ENCODE peak calls at places on chromosomes 7 and 10, in six cellular contexts. One of them, this sample, is unnamed.

GRCh38 chr10:12419279-12419847 is 70.0 kb downstream of the CAMK1D start:
- DNase-seq in GM12878: no peak
- DNase-seq in HepG2: no peak
- DNase-seq in H1: no peak
- DNase-seq in K562: no peak
- DNase-seq in SK-N-SH: no peak
- DNase-seq in this sample: no peak

GRCh38 chr7:85115006-85115405 is 71.8 kb downstream of the SEMA3D start:
- DNase-seq in SK-N-SH: peak
- DNase-seq in H1: no peak
- DNase-seq in HepG2: no peak
- DNase-seq in GM12878: no peak
- DNase-seq in K562: no peak
- DNase-seq in this sample: no peak

GRCh38 chr10:125034671-125035070 is 92.7 kb downstream of the ZRANB1 start:
- DNase-seq in SK-N-SH: no peak
- DNase-seq in K562: no peak
- DNase-seq in GM12878: no peak
- DNase-seq in H1: no peak
- DNase-seq in HepG2: no peak
- DNase-seq in this sample: no peak

GRCh38 chr7:28107960-28108359 is 72.6 kb downstream of the JAZF1 start:
- DNase-seq in K562: no peak
- DNase-seq in GM12878: no peak
- DNase-seq in HepG2: no peak
- DNase-seq in SK-N-SH: no peak
- DNase-seq in H1: no peak
- DNase-seq in this sample: no peak

GRCh38 chr7:120413164-120413563 is 140.2 kb downstream of the KCND2 start:
- DNase-seq in GM12878: no peak
- DNase-seq in H1: no peak
- DNase-seq in SK-N-SH: no peak
- DNase-seq in K562: no peak
- DNase-seq in HepG2: no peak
- DNase-seq in this sample: no peak

GRCh38 chr7:101093907-101094306 is 8.6 kb downstream of the TRIM56 start:
- DNase-seq in GM12878: no peak
- DNase-seq in SK-N-SH: no peak
- DNase-seq in H1: no peak
- DNase-seq in K562: no peak
- DNase-seq in HepG2: no peak
- DNase-seq in this sample: no peak

GRCh38 chr7:42770106-42770505 is 141.8 kb downstream of the C7orf25 start:
- DNase-seq in K562: no peak
- DNase-seq in H1: no peak
- DNase-seq in HepG2: no peak
- DNase-seq in SK-N-SH: no peak
- DNase-seq in GM12878: no peak
- DNase-seq in this sample: no peak

GRCh38 chr10:117221156-117221711 is 19.7 kb upstream of the SLC18A2 start:
- DNase-seq in SK-N-SH: peak
- DNase-seq in HepG2: peak
- DNase-seq in GM12878: no peak
- DNase-seq in K562: no peak
- DNase-seq in H1: no peak
- DNase-seq in this sample: no peak

GRCh38 chr10:50470798-50471582 is 152.8 kb downstream of the SGMS1 start:
- DNase-seq in H1: no peak
- DNase-seq in K562: no peak
- DNase-seq in GM12878: no peak
- DNase-seq in HepG2: no peak
- DNase-seq in SK-N-SH: no peak
- DNase-seq in this sample: no peak

GRCh38 chr10:18087398-18087797 is 52.8 kb upstream of the CACNB2 start:
- DNase-seq in H1: no peak
- DNase-seq in SK-N-SH: no peak
- DNase-seq in HepG2: no peak
- DNase-seq in GM12878: no peak
- DNase-seq in K562: no peak
- DNase-seq in this sample: no peak

GRCh38 chr7:134016223-134016941 is 110.8 kb upstream of the LRGUK start:
- DNase-seq in SK-N-SH: peak
- DNase-seq in GM12878: no peak
- DNase-seq in HepG2: peak
- DNase-seq in K562: peak
- DNase-seq in H1: no peak
- DNase-seq in this sample: no peak

GRCh38 chr10:78991187-78991586 is 77.6 kb upstream of the ZMIZ1 start:
- DNase-seq in K562: no peak
- DNase-seq in HepG2: no peak
- DNase-seq in SK-N-SH: no peak
- DNase-seq in H1: no peak
- DNase-seq in GM12878: no peak
- DNase-seq in this sample: no peak

GRCh38 chr10:102629661-102630614 is 14.3 kb upstream of the TRIM8 start:
- DNase-seq in H1: peak
- DNase-seq in GM12878: no peak
- DNase-seq in K562: no peak
- DNase-seq in HepG2: peak
- DNase-seq in SK-N-SH: no peak
- DNase-seq in this sample: no peak

GRCh38 chr10:14750900-14751575 is 23.7 kb downstream of the FAM107B start:
- DNase-seq in H1: no peak
- DNase-seq in GM12878: no peak
- DNase-seq in HepG2: no peak
- DNase-seq in K562: no peak
- DNase-seq in SK-N-SH: peak
- DNase-seq in this sample: no peak

GRCh38 chr10:13066527-13066926 is 33.4 kb upstream of the OPTN start:
- DNase-seq in SK-N-SH: no peak
- DNase-seq in K562: no peak
- DNase-seq in HepG2: no peak
- DNase-seq in GM12878: no peak
- DNase-seq in H1: no peak
- DNase-seq in this sample: no peak

GRCh38 chr10:50622497-50623298 is 1.1 kb downstream of the SGMS1 start:
- DNase-seq in SK-N-SH: peak
- DNase-seq in HepG2: no peak
- DNase-seq in GM12878: no peak
- DNase-seq in H1: no peak
- DNase-seq in K562: peak
- DNase-seq in this sample: peak

GRCh38 chr7:133828906-133829305 is 298.2 kb upstream of the LRGUK start:
- DNase-seq in K562: no peak
- DNase-seq in SK-N-SH: no peak
- DNase-seq in GM12878: no peak
- DNase-seq in HepG2: no peak
- DNase-seq in H1: no peak
- DNase-seq in this sample: no peak

GRCh38 chr7:74371381-74372059 is 82.2 kb upstream of the GTF2IRD1 start:
- DNase-seq in H1: no peak
- DNase-seq in HepG2: no peak
- DNase-seq in GM12878: no peak
- DNase-seq in SK-N-SH: no peak
- DNase-seq in K562: peak
- DNase-seq in this sample: no peak

GRCh38 chr10:69451209-69451783 is at the start of gene TSPAN15:
- DNase-seq in H1: peak
- DNase-seq in GM12878: peak
- DNase-seq in HepG2: peak
- DNase-seq in K562: peak
- DNase-seq in SK-N-SH: peak
- DNase-seq in this sample: peak

GRCh38 chr10:124701881-124702656 is 42.1 kb downstream of the FAM53B start:
- DNase-seq in K562: no peak
- DNase-seq in HepG2: no peak
- DNase-seq in H1: no peak
- DNase-seq in SK-N-SH: no peak
- DNase-seq in GM12878: no peak
- DNase-seq in this sample: no peak

GRCh38 chr10:103917326-103918052 is 495 bp downstream of the STN1 start:
- DNase-seq in H1: no peak
- DNase-seq in GM12878: no peak
- DNase-seq in HepG2: peak
- DNase-seq in K562: peak
- DNase-seq in SK-N-SH: no peak
- DNase-seq in this sample: no peak
- TF ChIP-seq GABPA in H1: no peak
- TF ChIP-seq GABPA in GM12878: no peak
- TF ChIP-seq GABPA in HepG2: no peak
- TF ChIP-seq GABPA in K562: no peak
- TF ChIP-seq GABPA in SK-N-SH: no peak
- TF ChIP-seq GABPA in this sample: no peak

DNA sequence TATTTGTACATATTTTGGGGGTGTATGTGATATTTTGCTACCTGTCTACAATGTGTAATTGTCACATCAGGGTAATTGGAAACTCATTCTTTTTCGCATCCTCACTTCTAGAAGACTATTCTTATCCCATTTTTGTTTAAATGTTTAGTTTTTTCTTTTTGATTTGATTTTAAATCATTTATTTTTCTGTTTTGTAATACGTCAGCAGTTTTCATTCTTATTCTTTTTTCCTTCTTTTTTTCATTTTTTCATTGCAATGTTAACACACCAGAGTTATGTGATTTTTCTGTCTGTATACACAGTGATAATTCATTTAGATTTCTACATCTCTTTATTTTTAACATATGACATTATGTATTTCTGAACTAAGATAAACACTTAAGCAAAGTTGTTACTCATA is 85.5 kb downstream of the SLC13A1 start:
- DNase-seq in GM12878: no peak
- DNase-seq in HepG2: no peak
- DNase-seq in H1: no peak
- DNase-seq in SK-N-SH: no peak
- DNase-seq in K562: no peak
- DNase-seq in this sample: no peak
- TF ChIP-seq GABPA in GM12878: no peak
- TF ChIP-seq GABPA in HepG2: no peak
- TF ChIP-seq GABPA in H1: no peak
- TF ChIP-seq GABPA in SK-N-SH: no peak
- TF ChIP-seq GABPA in K562: no peak
- TF ChIP-seq GABPA in this sample: no peak

GRCh38 chr10:121949052-121949451 is 21.2 kb upstream of the ATE1 start:
- DNase-seq in K562: no peak
- DNase-seq in H1: no peak
- DNase-seq in GM12878: no peak
- DNase-seq in SK-N-SH: no peak
- DNase-seq in HepG2: no peak
- DNase-seq in this sample: no peak

GRCh38 chr10:121947931-121948330 is 20.1 kb upstream of the ATE1 start:
- DNase-seq in HepG2: no peak
- DNase-seq in K562: no peak
- DNase-seq in GM12878: no peak
- DNase-seq in H1: no peak
- DNase-seq in SK-N-SH: no peak
- DNase-seq in this sample: no peak

GRCh38 chr10:121952226-121952625 is 22.8 kb downstream of the NSMCE4A start:
- DNase-seq in SK-N-SH: no peak
- DNase-seq in HepG2: no peak
- DNase-seq in GM12878: no peak
- DNase-seq in K562: no peak
- DNase-seq in H1: no peak
- DNase-seq in this sample: no peak

DNA sequence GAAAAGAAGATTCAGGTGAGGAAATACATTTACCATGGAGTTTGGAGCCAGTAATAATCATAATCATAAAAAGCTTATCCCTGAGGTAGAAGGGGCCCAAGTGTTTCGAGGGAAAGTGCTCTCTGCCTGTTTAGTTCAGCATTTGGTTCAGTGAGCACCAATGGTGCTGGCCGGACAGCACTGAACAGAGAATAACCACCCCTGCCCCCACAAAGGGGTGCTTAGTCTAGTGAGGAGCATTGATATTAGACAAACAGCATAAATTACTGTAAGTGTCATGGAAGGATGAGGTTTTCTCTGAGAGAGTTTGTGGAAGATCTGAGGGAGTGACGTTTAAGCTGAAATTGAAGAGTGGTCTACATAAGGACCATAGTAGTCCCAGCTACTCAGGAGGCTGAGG is 21.6 kb upstream of the ATE1 start:
- DNase-seq in K562: no peak
- DNase-seq in SK-N-SH: no peak
- DNase-seq in GM12878: no peak
- DNase-seq in HepG2: no peak
- DNase-seq in H1: no peak
- DNase-seq in this sample: no peak
- TF ChIP-seq GABPA in K562: no peak
- TF ChIP-seq GABPA in SK-N-SH: no peak
- TF ChIP-seq GABPA in GM12878: no peak
- TF ChIP-seq GABPA in HepG2: no peak
- TF ChIP-seq GABPA in H1: no peak
- TF ChIP-seq GABPA in this sample: no peak

DNA sequence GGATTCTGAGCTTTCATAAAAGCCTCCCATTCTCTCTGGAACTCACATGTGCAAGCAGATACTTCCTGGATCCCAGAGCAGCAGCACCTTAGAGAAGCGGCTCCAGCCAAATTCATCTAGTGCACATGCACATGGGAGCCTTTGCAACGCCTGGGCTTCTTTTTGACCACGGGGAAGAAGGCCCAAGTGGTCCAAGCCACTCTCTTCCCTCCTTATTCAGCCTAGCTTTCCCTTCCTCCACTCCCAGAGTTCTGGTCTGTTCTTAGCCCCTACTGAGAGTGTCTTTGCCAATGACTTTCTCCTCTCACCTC is 118.7 kb downstream of the ZNF365 start:
- DNase-seq in K562: no peak
- DNase-seq in SK-N-SH: no peak
- DNase-seq in HepG2: no peak
- DNase-seq in H1: no peak
- DNase-seq in GM12878: no peak
- DNase-seq in this sample: no peak
- TF ChIP-seq GABPA in K562: no peak
- TF ChIP-seq GABPA in SK-N-SH: no peak
- TF ChIP-seq GABPA in HepG2: no peak
- TF ChIP-seq GABPA in H1: no peak
- TF ChIP-seq GABPA in GM12878: no peak
- TF ChIP-seq GABPA in this sample: no peak

GRCh38 chr10:113310317-113310716 is 242.5 kb upstream of the HABP2 start:
- DNase-seq in K562: no peak
- DNase-seq in GM12878: no peak
- DNase-seq in HepG2: no peak
- DNase-seq in H1: no peak
- DNase-seq in SK-N-SH: no peak
- DNase-seq in this sample: no peak

GRCh38 chr10:113316506-113316905 is 236.3 kb upstream of the HABP2 start:
- DNase-seq in K562: no peak
- DNase-seq in H1: no peak
- DNase-seq in HepG2: no peak
- DNase-seq in GM12878: no peak
- DNase-seq in SK-N-SH: no peak
- DNase-seq in this sample: no peak

GRCh38 chr10:113309791-113310190 is 243.1 kb upstream of the HABP2 start:
- DNase-seq in GM12878: no peak
- DNase-seq in SK-N-SH: no peak
- DNase-seq in HepG2: no peak
- DNase-seq in H1: no peak
- DNase-seq in K562: no peak
- DNase-seq in this sample: no peak

GRCh38 chr10:113317476-113317875 is 235.4 kb upstream of the HABP2 start:
- DNase-seq in H1: no peak
- DNase-seq in HepG2: no peak
- DNase-seq in SK-N-SH: no peak
- DNase-seq in K562: no peak
- DNase-seq in GM12878: no peak
- DNase-seq in this sample: no peak

GRCh38 chr10:113313048-113313611 is 239.7 kb upstream of the HABP2 start:
- DNase-seq in H1: no peak
- DNase-seq in GM12878: no peak
- DNase-seq in SK-N-SH: no peak
- DNase-seq in K562: no peak
- DNase-seq in HepG2: no peak
- DNase-seq in this sample: no peak
- TF ChIP-seq GABPA in H1: no peak
- TF ChIP-seq GABPA in GM12878: no peak
- TF ChIP-seq GABPA in SK-N-SH: no peak
- TF ChIP-seq GABPA in K562: no peak
- TF ChIP-seq GABPA in HepG2: no peak
- TF ChIP-seq GABPA in this sample: no peak

This sample was measured in HL-60.